ENCODE peak calls at places on chromosomes 3 and 15, in four cellular contexts. D is GM23338, Q is PC-3, T is GM23248. O is an unnamed sample.

GRCh38 chr3:73484656-73485248 is 140.0 kb downstream of the PDZRN3 start:
- DNase-seq in D (peak), Q (no peak), T (peak), O (no peak)

GRCh38 chr15:29571728-29572454 is 250.4 kb downstream of the TJP1 start:
- DNase-seq in D (peak), Q (peak), T (peak), O (no peak)

GRCh38 chr3:190192087-190192486 is 71.4 kb upstream of the P3H2 start:
- DNase-seq in D (no peak), Q (peak), T (no peak), O (no peak)

GRCh38 chr3:71309342-71309741 is 274.2 kb downstream of the FOXP1 start:
- DNase-seq in D (no peak), Q (no peak), T (peak), O (peak)

GRCh38 chr3:35505181-35505580 is 134.1 kb upstream of the ARPP21 start:
- DNase-seq in D (peak), Q (no peak), T (no peak), O (peak)

GRCh38 chr15:59148160-59148810 is 43.3 kb downstream of the CCNB2 start:
- DNase-seq in D (peak), Q (no peak), T (peak), O (no peak)

GRCh38 chr3:37054370-37054769 is 61.1 kb downstream of the MLH1 start:
- DNase-seq in D (no peak), Q (peak), T (peak), O (no peak)

GRCh38 chr3:153094386-153094785 is 67.6 kb upstream of the RAP2B start:
- DNase-seq in D (no peak), Q (no peak), T (no peak), O (no peak)

GRCh38 chr3:58502832-58503231 is 10.9 kb downstream of the KCTD6 start:
- DNase-seq in D (no peak), Q (no peak), T (no peak), O (no peak)

GRCh38 chr15:80775340-80775739 is 3.8 kb upstream of the CEMIP start:
- DNase-seq in D (no peak), Q (no peak), T (no peak), O (no peak)

GRCh38 chr3:38163117-38163870 is 2.0 kb upstream of the OXSR1 start:
- DNase-seq in D (peak), Q (peak), T (peak), O (peak)

GRCh38 chr15:75349851-75350588 is 3.2 kb downstream of the NEIL1 start:
- DNase-seq in D (no peak), Q (no peak), T (no peak), O (peak)

GRCh38 chr3:99586680-99587079 is 51.7 kb upstream of the COL8A1 start:
- DNase-seq in D (no peak), Q (no peak), T (peak), O (no peak)

GRCh38 chr15:59174846-59175831 is 31.5 kb upstream of the LDHAL6B start:
- DNase-seq in D (peak), Q (peak), T (peak), O (peak)

GRCh38 chr3:151544164-151544548 is 83.3 kb upstream of the IGSF10 start:
- DNase-seq in D (peak), Q (peak), T (no peak), O (no peak)

DNA sequence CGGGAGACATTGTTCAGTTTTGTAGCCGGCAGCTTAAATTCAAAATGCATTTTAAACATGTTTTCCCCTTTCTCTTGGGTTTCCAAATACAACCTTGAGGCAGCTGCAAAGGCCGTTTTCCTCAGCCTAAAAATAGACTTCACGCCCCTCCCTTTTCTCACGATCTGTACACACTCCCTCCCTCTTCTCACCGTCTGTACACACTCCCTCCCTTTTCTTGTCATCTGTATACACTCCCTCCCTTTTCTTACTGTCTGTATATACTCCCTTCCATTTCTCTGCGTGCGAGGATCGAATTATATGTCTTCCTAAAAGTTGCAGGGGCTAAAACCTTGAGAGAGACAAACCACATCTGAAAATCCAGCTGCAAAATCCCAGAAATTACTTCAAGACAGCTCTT is 8.9 kb downstream of the MUC4 start:
- DNase-seq in D (no peak), Q (no peak), T (no peak), O (peak)
- H3K4me2 ChIP-seq in D (no peak), Q (no peak), T (no peak), O (no peak)

DNA sequence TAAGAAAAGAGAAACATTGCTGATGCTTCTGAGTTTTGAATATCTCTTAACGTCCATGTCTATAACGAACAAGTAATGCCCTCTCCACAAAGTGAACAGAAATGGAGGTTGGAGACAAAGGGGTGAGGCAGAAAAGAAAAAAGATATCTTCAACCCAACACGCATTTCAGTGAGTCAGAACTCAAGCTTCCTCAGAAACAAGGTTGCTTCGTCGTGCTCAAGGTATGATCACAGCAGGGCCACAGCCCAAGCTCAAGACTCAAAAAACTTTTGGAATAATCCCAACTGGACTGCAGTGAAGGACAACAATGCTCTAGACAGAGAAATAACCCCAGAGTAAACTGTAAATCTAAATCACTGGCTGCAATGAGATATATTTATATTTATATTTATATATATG is 18.9 kb downstream of the WNT5A start:
- DNase-seq in D (no peak), Q (peak), T (peak), O (no peak)
- H3K4me2 ChIP-seq in D (no peak), Q (no peak), T (peak), O (no peak)

GRCh38 chr3:13521309-13521708 is 27.6 kb upstream of the FBLN2 start:
- DNase-seq in D (no peak), Q (no peak), T (no peak), O (no peak)

GRCh38 chr3:13517253-13517977 is 31.5 kb upstream of the FBLN2 start:
- DNase-seq in D (no peak), Q (no peak), T (no peak), O (no peak)

GRCh38 chr3:13520326-13520880 is 28.5 kb upstream of the FBLN2 start:
- DNase-seq in D (no peak), Q (no peak), T (no peak), O (no peak)

GRCh38 chr3:13519392-13519791 is 29.5 kb upstream of the FBLN2 start:
- DNase-seq in D (peak), Q (no peak), T (no peak), O (no peak)

DNA sequence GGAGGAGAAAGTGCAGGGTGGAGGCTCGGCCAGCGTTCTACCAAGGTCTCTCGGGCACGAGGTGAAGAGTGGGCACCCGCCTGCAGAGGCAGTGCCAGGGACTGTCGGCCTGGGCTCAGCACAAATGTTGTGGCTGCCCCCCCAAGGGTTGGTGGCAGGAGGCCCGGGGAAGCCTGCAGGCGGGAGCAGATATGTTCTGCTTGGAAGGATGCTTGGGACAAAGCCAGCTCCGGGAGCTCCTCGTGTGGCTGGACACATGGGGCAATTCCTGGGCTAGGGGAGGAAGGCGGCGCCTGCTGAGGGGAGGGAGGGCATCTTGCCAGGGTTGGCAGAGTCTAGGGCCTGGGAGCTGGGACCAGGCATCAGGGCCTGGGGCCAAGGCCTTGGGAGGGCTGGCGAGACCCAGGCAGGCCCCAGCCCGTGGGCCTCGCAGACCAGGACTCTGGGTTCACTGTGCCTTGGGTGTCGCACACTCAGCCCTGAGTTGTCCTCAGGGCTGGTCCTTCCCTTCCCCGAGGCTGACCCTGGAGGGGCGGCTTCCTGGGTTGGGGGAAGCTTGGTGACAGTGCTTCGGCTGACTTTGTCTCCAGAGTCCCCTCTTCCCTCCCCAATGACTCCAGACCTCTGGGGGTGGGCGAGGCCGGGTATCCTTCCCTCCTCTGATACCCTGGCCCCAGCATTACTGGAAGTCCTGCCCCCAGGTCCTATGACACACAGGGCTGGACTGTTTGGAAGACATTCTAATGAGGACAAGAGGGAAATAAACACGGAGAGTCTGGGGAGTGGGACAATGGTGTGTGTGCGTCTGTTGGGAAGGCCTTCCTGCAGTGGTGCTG is 30.2 kb upstream of the FBLN2 start:
- DNase-seq in D (no peak), Q (no peak), T (no peak), O (no peak)
- H3K4me2 ChIP-seq in D (no peak), Q (no peak), T (no peak), O (no peak)

DNA sequence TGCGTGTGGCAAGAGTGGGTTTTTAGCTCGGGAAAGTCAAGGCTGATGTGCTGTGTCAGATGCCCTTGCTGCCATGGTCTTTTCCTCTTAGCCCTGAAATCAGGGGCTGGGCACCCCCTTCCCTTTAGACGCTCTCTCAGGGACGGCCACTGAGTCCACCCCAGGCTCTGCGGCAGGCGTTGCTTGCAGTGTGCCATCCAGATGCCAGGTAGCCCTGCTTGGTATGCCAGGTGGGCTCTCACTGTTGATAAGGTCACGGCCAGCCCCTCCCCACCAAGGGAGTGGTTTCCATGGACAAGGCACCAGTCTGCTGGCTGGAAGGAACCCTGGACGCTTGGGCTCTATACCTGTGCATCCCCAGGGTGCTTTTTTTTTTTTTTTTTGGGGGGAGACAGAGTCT is 24.6 kb downstream of the FGD5 start:
- DNase-seq in D (no peak), Q (no peak), T (no peak), O (no peak)
- H3K4me2 ChIP-seq in D (no peak), Q (no peak), T (no peak), O (no peak)

DNA sequence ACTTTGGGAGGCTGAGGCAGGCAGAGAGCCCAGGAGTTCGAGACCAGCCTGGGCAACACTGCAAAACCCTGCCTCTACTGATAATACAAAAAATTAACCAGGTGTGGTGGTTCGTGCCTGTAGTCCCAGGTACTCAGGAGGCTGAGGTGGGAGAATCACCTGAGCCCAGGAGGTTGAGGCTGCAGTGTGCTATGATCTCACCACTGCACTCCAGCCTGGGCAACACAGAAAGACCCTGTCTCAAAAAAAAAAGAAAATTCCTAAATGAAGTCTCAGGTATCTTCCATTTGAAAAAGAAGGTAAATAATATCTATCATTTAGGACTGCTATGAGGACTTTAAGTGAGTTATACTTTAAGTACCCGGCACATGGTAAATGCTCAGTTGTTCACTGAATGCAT is 2.9 kb downstream of the SMARCC1 start:
- DNase-seq in D (no peak), Q (no peak), T (no peak), O (no peak)
- H3K4me2 ChIP-seq in D (peak), Q (peak), T (peak), O (peak)

GRCh38 chr3:146139586-146140110 is 21.3 kb downstream of the PLOD2 start:
- DNase-seq in D (no peak), Q (no peak), T (peak), O (no peak)
- H3K4me2 ChIP-seq in D (no peak), Q (no peak), T (peak), O (no peak)

GRCh38 chr3:188006726-188007393 is 147.1 kb upstream of the LPP start:
- DNase-seq in D (no peak), Q (peak), T (peak), O (no peak)
- H3K4me2 ChIP-seq in D (no peak), Q (no peak), T (no peak), O (no peak)

GRCh38 chr15:101675796-101676582 is 23.8 kb upstream of the TM2D3 start:
- DNase-seq in D (peak), Q (peak), T (peak), O (no peak)
- H3K4me2 ChIP-seq in D (no peak), Q (peak), T (peak), O (no peak)

DNA sequence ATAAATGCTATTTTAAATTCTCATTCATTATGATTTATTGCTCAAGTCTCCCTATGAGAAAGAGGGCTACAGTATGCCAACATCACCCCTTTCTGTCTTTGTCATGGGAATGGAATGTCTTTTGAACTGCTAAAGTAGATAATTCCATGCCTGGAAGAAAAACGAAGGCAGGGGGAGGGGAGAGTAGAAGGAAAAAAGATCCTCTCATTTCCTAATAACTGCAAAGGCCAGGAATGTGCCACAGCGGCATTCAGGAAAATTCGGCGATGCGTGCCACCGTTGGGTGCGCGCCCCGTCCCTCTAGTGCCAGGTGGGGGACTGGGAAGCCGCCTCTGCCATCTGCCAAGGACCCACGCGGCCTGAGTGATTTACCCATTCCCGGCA is 54.7 kb downstream of the CPN2 start:
- DNase-seq in D (peak), Q (peak), T (peak), O (no peak)
- H3K4me2 ChIP-seq in D (peak), Q (peak), T (peak), O (no peak)

O was measured in DND-41.